ENCODE peak calls at places on chromosomes 6 and 20, in nine cellular contexts. S, V, P, B, Z, Y, Q, O and K are unnamed samples.

GRCh38 chr20:19889011-19889953 is 127.9 kb upstream of the NAA20 start:
- DNase-seq in S (no peak), V (no peak), P (no peak), B (no peak), Z (no peak), Y (peak), Q (peak), O (no peak), K (no peak)

GRCh38 chr6:138564170-138564721 is 65.0 kb upstream of the NHSL1 start:
- DNase-seq in S (no peak), V (no peak), P (no peak), B (no peak), Z (no peak), Y (no peak), Q (no peak), O (no peak), K (no peak)

GRCh38 chr6:36616888-36617521 is 22.8 kb downstream of the SRSF3 start:
- DNase-seq in S (no peak), V (peak), P (peak), B (peak), Z (no peak), Y (no peak), Q (no peak), O (peak), K (peak)

GRCh38 chr6:6730831-6731230 is 142.3 kb downstream of the LY86 start:
- DNase-seq in S (no peak), V (peak), P (no peak), B (peak), Z (no peak), Y (no peak), Q (no peak), O (peak), K (peak)

GRCh38 chr6:161557333-161558107 is 283.7 kb upstream of the AGPAT4 start:
- DNase-seq in S (no peak), V (no peak), P (no peak), B (no peak), Z (no peak), Y (no peak), Q (no peak), O (no peak), K (no peak)

GRCh38 chr6:90709597-90709996 is 122.7 kb upstream of the MAP3K7 start:
- DNase-seq in S (no peak), V (no peak), P (no peak), B (no peak), Z (no peak), Y (no peak), Q (no peak), O (no peak), K (no peak)

GRCh38 chr20:52763321-52763853 is 208.8 kb upstream of the TSHZ2 start:
- DNase-seq in S (no peak), V (no peak), P (no peak), B (no peak), Z (no peak), Y (no peak), Q (no peak), O (no peak), K (no peak)

GRCh38 chr6:82781805-82782204 is 283.8 kb downstream of the UBE3D start:
- DNase-seq in S (no peak), V (no peak), P (no peak), B (no peak), Z (no peak), Y (no peak), Q (no peak), O (no peak), K (no peak)

GRCh38 chr6:163751032-163751525 is 336.6 kb downstream of the QKI start:
- DNase-seq in S (no peak), V (no peak), P (no peak), B (no peak), Z (no peak), Y (no peak), Q (no peak), O (peak), K (no peak)

GRCh38 chr20:23103284-23104018 is 17.3 kb upstream of the CD93 start:
- DNase-seq in S (no peak), V (no peak), P (no peak), B (no peak), Z (no peak), Y (no peak), Q (no peak), O (peak), K (no peak)

GRCh38 chr6:159655409-159655988 is 37.5 kb downstream of the SOD2 start:
- DNase-seq in S (no peak), V (no peak), P (no peak), B (no peak), Z (no peak), Y (no peak), Q (no peak), O (no peak), K (no peak)

GRCh38 chr20:62711703-62712101 is 3.1 kb downstream of the NTSR1 start:
- DNase-seq in S (no peak), V (no peak), P (no peak), B (peak), Z (peak), Y (no peak), Q (no peak), O (no peak), K (no peak)

GRCh38 chr6:7674291-7674690 is 51.6 kb upstream of the BMP6 start:
- DNase-seq in S (no peak), V (no peak), P (no peak), B (no peak), Z (no peak), Y (no peak), Q (no peak), O (no peak), K (no peak)

GRCh38 chr6:2949121-2949520 is 22.2 kb downstream of the SERPINB6 start:
- DNase-seq in S (no peak), V (no peak), P (no peak), B (no peak), Z (no peak), Y (no peak), Q (no peak), O (no peak), K (no peak)

GRCh38 chr6:8828376-8828775 is 393.0 kb upstream of the SLC35B3 start:
- DNase-seq in S (no peak), V (no peak), P (no peak), B (no peak), Z (no peak), Y (no peak), Q (no peak), O (peak), K (no peak)

GRCh38 chr6:33201935-33202334 is 1.3 kb downstream of the SLC39A7 start:
- DNase-seq in S (no peak), V (no peak), P (no peak), B (no peak), Z (no peak), Y (no peak), Q (no peak), O (no peak), K (no peak)